ENCODE peak calls at places on chromosomes 2 and 18, in four cellular contexts. J is HS-5, V is left cardiac atrium, L is BE2C. F is an unnamed sample.

GRCh38 chr2:2942906-2943305 is 434.7 kb downstream of the EIPR1 start:
- DNase-seq in J (no peak), V (no peak), L (no peak), F (no peak)

GRCh38 chr2:158031371-158031770 is 70.3 kb upstream of the UPP2 start:
- DNase-seq in V (no peak), L (no peak), J (no peak), F (no peak)

GRCh38 chr2:216362730-216363129 is 9.6 kb downstream of the MARCHF4 start:
- DNase-seq in V (no peak), L (no peak), J (peak), F (peak)

GRCh38 chr2:99710720-99711612 is 221.1 kb upstream of the REV1 start:
- DNase-seq in V (no peak), J (no peak), L (no peak), F (no peak)

GRCh38 chr2:237861875-237862527 is 2.6 kb downstream of the RAMP1 start:
- DNase-seq in J (no peak), L (no peak), V (no peak), F (peak)

GRCh38 chr18:9719421-9719981 is 11.4 kb downstream of the RAB31 start:
- DNase-seq in L (no peak), V (no peak), J (no peak), F (no peak)

GRCh38 chr2:235627682-235628081 is 133.8 kb downstream of the AGAP1 start:
- DNase-seq in V (no peak), L (no peak), J (no peak), F (no peak)

GRCh38 chr2:171228826-171229225 is 68.1 kb upstream of the TLK1 start:
- DNase-seq in J (no peak), V (no peak), L (no peak), F (no peak)

GRCh38 chr2:136582631-136583205 is 182.6 kb upstream of the THSD7B start:
- DNase-seq in L (no peak), J (no peak), V (peak), F (no peak)

GRCh38 chr2:230408244-230408842 is 7.7 kb upstream of the SP100 start:
- DNase-seq in L (no peak), V (peak), J (peak), F (no peak)

GRCh38 chr2:26630235-26630634 is 10.9 kb downstream of the CIB4 start:
- DNase-seq in L (no peak), V (no peak), J (no peak), F (no peak)